ENCODE peak calls at places on chromosomes 3 and 15, in four cellular contexts. B is A549, M is H1, F is K562. P is an unnamed sample.

GRCh38 chr3:57706462-57706861 is 13.6 kb upstream of the DENND6A start:
- DNase-seq in B (no peak), M (no peak), F (no peak), P (no peak)

GRCh38 chr3:186609247-186609868 is 3.5 kb upstream of the AHSG start:
- DNase-seq in B (no peak), M (no peak), F (peak), P (no peak)

GRCh38 chr3:13177641-13178040 is 104.4 kb upstream of the IQSEC1 start:
- DNase-seq in B (no peak), M (no peak), F (no peak), P (no peak)

GRCh38 chr3:149442845-149443544 is 31.5 kb upstream of the TM4SF4 start:
- DNase-seq in B (no peak), M (no peak), F (no peak), P (no peak)

GRCh38 chr3:111787556-111788463 is 71.3 kb upstream of the PHLDB2 start:
- DNase-seq in B (no peak), M (no peak), F (no peak), P (no peak)

GRCh38 chr15:31465083-31465955 is 138.7 kb downstream of the KLF13 start:
- DNase-seq in B (no peak), M (no peak), F (no peak), P (no peak)

GRCh38 chr3:40763812-40764211 is 239.1 kb downstream of the ZNF621 start:
- DNase-seq in B (no peak), M (no peak), F (no peak), P (no peak)

GRCh38 chr15:48811325-48811938 is 563 bp upstream of the CEP152 start:
- DNase-seq in B (no peak), M (no peak), F (peak), P (peak)

GRCh38 chr3:53147161-53147902 is 13.7 kb upstream of the PRKCD start:
- DNase-seq in B (no peak), M (no peak), F (no peak), P (no peak)

GRCh38 chr3:193827039-193827669 is 234.1 kb downstream of the OPA1 start:
- DNase-seq in B (no peak), M (no peak), F (no peak), P (no peak)

GRCh38 chr3:136250862-136251460 is 821 bp downstream of the PCCB start:
- DNase-seq in B (no peak), M (peak), F (peak), P (peak)

GRCh38 chr3:60603860-60604259 is 647.4 kb downstream of the FHIT start:
- DNase-seq in B (no peak), M (no peak), F (no peak), P (no peak)

GRCh38 chr15:37837276-37837675 is 97.2 kb upstream of the TMCO5A start:
- DNase-seq in B (no peak), M (no peak), F (no peak), P (no peak)

GRCh38 chr3:29465836-29466235 is 185.0 kb downstream of the RBMS3 start:
- DNase-seq in B (no peak), M (no peak), F (no peak), P (no peak)

GRCh38 chr3:48504051-48504946 is at the start of gene SHISA5:
- DNase-seq in B (no peak), M (no peak), F (peak), P (no peak)

GRCh38 chr3:51692980-51693395 is 13.9 kb upstream of the GRM2 start:
- DNase-seq in B (no peak), M (no peak), F (no peak), P (no peak)

GRCh38 chr15:68091743-68092142 is 37.6 kb downstream of the PIAS1 start:
- DNase-seq in B (no peak), M (no peak), F (no peak), P (no peak)

GRCh38 chr15:100930306-100930848 is 11.2 kb downstream of the LRRK1 start:
- DNase-seq in B (no peak), M (no peak), F (no peak), P (no peak)
- TF ChIP-seq PHF8 in B (no peak), M (no peak), F (no peak), P (no peak)

GRCh38 chr15:62124953-62125263 is 40.2 kb downstream of the C2CD4B start:
- DNase-seq in B (no peak), M (no peak), F (no peak), P (no peak)

GRCh38 chr15:62128916-62129315 is 36.2 kb downstream of the C2CD4B start:
- DNase-seq in B (no peak), M (no peak), F (no peak), P (no peak)

GRCh38 chr15:62126364-62126763 is 38.7 kb downstream of the C2CD4B start:
- DNase-seq in B (no peak), M (no peak), F (no peak), P (no peak)

GRCh38 chr15:62124176-62124952 is 40.7 kb downstream of the C2CD4B start:
- DNase-seq in B (no peak), M (no peak), F (no peak), P (peak)

DNA sequence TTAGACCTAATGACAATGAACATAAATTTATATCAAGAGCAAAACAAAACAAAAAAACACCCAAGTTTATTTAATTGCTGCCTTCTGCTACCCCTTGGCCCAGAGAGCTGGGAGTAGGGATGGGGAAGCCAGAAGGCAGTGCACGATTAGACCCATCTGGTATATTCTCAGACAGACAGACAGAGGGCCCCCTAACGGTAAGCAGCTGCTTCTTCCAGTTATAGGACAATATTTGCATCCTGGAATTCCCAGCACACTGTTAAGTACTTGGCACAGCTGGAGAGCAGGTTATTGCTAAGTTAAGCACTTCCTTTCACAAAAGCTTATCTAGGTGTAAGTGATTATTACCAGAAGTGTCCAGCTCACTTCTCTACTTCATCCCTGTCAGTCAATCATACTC is 39.3 kb downstream of the C2CD4B start:
- DNase-seq in B (no peak), M (no peak), F (peak), P (peak)
- TF ChIP-seq PHF8 in B (no peak), M (no peak), F (no peak), P (no peak)

DNA sequence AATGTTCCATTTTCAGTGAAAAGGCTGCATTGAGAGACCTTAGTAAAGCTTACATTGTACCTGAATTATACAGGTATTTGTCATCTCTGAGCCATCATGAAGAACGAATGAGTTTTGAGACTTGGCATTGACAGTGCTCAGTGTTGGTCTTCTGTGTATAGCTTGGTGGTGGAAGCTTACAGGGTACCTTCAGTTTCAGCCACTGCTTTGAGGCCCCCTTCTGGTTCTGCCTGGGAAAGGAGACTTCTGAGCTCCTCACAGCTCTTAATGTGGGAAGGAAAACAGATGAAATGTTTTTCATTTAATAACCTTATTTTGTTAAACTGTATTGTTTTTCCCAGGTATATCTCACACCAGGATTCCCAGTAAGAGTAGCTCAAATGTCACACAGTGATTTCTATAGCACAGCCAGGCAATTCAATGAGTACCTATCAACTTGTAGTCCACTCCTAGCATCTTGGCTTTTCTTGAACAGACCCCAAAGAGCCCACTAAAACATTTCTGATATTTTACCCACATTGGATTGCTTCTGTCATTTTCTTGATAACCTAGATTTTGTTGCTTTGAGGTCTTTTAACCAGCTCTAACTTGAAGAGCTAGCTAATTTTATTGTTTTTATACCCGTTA is 5.6 kb downstream of the SERPINI1 start:
- DNase-seq in B (peak), M (no peak), F (peak), P (peak)
- TF ChIP-seq PHF8 in B (no peak), M (no peak), F (no peak), P (no peak)

GRCh38 chr15:47437492-47437891 is 279.8 kb upstream of the SEMA6D start:
- DNase-seq in B (no peak), M (no peak), F (no peak), P (no peak)
- TF ChIP-seq PHF8 in B (no peak), M (no peak), F (no peak), P (no peak)

DNA sequence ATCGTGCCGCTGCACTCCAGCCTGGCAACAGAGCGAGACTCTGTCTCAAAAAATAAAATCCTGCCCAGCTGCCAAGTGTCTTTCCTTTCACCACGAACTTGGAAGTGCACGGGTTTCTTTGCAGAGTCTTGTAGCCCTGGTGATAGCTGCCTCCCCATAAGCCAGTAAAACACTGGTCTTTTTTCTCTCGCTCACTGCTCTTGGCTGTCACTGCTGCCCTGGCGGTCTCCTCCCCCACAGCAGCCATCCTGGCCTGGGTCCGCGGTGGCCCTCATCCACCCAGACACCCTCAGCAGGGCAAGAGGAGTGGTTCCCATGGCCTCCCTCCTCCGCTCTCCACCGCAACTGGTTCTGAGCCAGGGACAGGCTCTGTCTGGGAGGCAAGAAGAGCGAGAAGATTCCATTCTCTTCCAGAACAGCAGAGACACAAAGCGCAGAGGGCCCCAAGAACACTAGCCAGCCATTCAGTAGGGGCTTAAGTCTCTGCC is 44.4 kb downstream of the KLHL25 start:
- DNase-seq in B (no peak), M (no peak), F (no peak), P (no peak)
- TF ChIP-seq PHF8 in B (no peak), M (no peak), F (no peak), P (no peak)

GRCh38 chr3:15298504-15298903 is 33.9 kb downstream of the SH3BP5 start:
- DNase-seq in B (no peak), M (no peak), F (no peak), P (no peak)
- TF ChIP-seq PHF8 in B (no peak), M (no peak), F (no peak), P (no peak)

GRCh38 chr3:64493149-64493548 is 194.7 kb downstream of the ADAMTS9 start:
- DNase-seq in B (no peak), M (no peak), F (no peak), P (no peak)

GRCh38 chr3:64495413-64495812 is 192.4 kb downstream of the ADAMTS9 start:
- DNase-seq in B (no peak), M (no peak), F (no peak), P (no peak)

GRCh38 chr3:64496786-64497560 is 190.8 kb downstream of the ADAMTS9 start:
- DNase-seq in B (no peak), M (no peak), F (no peak), P (no peak)

GRCh38 chr3:64491843-64492242 is 196.0 kb downstream of the ADAMTS9 start:
- DNase-seq in B (no peak), M (no peak), F (no peak), P (no peak)

GRCh38 chr3:64494530-64494929 is 193.3 kb downstream of the ADAMTS9 start:
- DNase-seq in B (no peak), M (no peak), F (no peak), P (no peak)
- TF ChIP-seq PHF8 in B (no peak), M (no peak), F (no peak), P (no peak)